ENCODE peak calls at places on chromosomes 12 and 14, in six cellular contexts. I, F, Q, E, A and R are unnamed samples.

GRCh38 chr12:97659117-97659880 is 196.7 kb downstream of the RMST start:
- DNase-seq in Q (no peak), E (no peak), I (no peak), F (no peak), A (no peak), R (no peak)

GRCh38 chr14:60723218-60724079 is 702 bp downstream of the SIX4 start:
- DNase-seq in F (peak; percentile 32), Q (peak; percentile 42), I (peak; percentile 19), E (peak; percentile 55), A (peak; percentile 24), R (peak; percentile 68)

GRCh38 chr14:106803379-106803778 is 1277.0 kb downstream of the TMEM121 start:
- DNase-seq in A (no peak), E (no peak), I (no peak), F (no peak), Q (no peak), R (no peak)

GRCh38 chr12:81274619-81275018 is 196.7 kb downstream of the ACSS3 start:
- DNase-seq in E (no peak), F (no peak), A (no peak), Q (no peak), I (no peak), R (no peak)

GRCh38 chr12:8813963-8814362 is 8.5 kb upstream of the A2ML1 start:
- DNase-seq in F (no peak), I (no peak), E (no peak), Q (no peak), A (no peak), R (no peak)

GRCh38 chr12:88895634-88896033 is 315.4 kb upstream of the KITLG start:
- DNase-seq in A (no peak), E (no peak), F (no peak), I (no peak), Q (no peak), R (no peak)

GRCh38 chr12:128572311-128572810 is 251.4 kb downstream of the SLC15A4 start:
- DNase-seq in E (no peak), Q (no peak), A (no peak), F (no peak), I (no peak), R (no peak)

GRCh38 chr14:100408350-100409015 is 85.3 kb downstream of the SLC25A47 start:
- DNase-seq in Q (no peak), I (no peak), F (no peak), E (no peak), A (no peak), R (no peak)

GRCh38 chr12:10559241-10559640 is 53.6 kb downstream of the EIF2S3B start:
- DNase-seq in F (no peak), E (no peak), A (no peak), I (no peak), Q (no peak), R (no peak)

GRCh38 chr12:108446766-108447165 is 68.3 kb upstream of the FICD start:
- DNase-seq in F (peak; percentile 18), Q (peak; percentile 6), I (no peak), A (no peak), E (no peak), R (no peak)

GRCh38 chr14:78790262-78790661 is 620.1 kb downstream of the NRXN3 start:
- DNase-seq in I (no peak), Q (no peak), E (no peak), F (no peak), A (no peak), R (no peak)

GRCh38 chr12:106898001-106898966 is 57.4 kb upstream of the TMEM263 start:
- DNase-seq in E (no peak), Q (no peak), I (no peak), A (peak; percentile 41), F (no peak), R (no peak)

GRCh38 chr14:86363047-86363446 is 833.1 kb downstream of the FLRT2 start:
- DNase-seq in I (no peak), F (no peak), E (no peak), A (no peak), Q (no peak), R (no peak)
- TF ChIP-seq CTCF in I (no peak), F (no peak), E (no peak), A (no peak), Q (no peak), R (no peak)

DNA sequence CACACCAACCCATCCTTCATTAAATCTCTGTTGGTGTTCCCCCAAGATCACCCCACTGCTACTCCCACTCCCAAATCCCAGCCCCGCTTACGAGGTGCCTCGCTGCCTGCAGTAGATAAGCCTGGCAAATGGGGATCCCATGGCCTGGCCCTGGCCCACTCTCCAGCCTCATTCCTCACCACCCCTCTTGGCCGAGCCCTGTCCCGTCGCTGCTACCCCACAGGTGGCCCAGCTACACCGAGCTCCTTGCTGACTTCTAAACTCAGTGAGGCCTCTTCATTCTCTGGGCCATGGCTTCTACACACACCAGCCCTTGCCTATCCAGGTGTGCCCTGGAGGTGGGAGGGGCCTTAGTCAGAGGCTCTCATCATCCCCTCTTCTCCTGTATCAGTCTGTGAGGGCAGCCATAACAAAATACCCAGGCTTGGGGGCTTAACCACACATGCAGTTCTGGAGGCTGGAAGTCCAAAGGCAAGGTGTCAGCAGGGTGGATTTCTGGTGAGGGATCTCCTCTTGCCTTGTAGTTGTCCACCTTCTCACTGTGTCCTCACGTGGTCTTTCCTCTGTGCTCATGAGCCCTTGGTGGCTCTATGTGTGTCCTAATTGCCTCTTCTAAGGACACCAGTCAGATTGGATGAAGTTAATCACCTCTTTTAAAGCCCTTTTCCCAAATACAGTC is 92.8 kb downstream of the PRMT8 start:
- DNase-seq in F (no peak), A (no peak), E (no peak), Q (no peak), I (no peak), R (no peak)
- TF ChIP-seq CTCF in F (no peak), A (no peak), E (no peak), Q (no peak), I (no peak), R (no peak)

DNA sequence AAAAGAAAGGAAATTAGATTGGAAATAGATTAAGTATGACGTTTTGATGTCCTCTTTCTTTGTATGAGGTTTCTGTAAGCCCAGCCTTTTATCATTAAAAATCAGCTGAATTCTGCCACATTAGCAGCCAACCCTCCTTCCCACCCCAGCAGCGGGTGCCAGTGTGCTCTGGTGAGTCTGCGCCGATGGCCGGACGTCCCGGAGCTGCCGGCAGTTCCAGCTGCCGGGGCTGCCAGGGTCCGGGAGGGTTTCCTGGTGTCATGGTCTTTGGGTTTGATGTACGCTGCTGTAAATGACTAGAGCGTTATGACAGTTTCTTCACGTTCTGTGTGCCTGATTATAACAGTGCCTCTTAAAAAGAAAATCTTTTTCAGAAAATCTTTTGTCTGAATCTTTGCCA is 51.5 kb upstream of the DYNC1H1 start:
- DNase-seq in I (no peak), F (no peak), A (no peak), Q (no peak), E (no peak), R (no peak)
- TF ChIP-seq CTCF in I (no peak), F (no peak), A (no peak), Q (no peak), E (no peak), R (no peak)

GRCh38 chr12:6383572-6384498 is at the start of gene LTBR:
- DNase-seq in E (peak; percentile 48), F (peak; percentile 98), A (peak; percentile 94), Q (peak; percentile 96), I (no peak), R (peak; percentile 59)
- TF ChIP-seq CTCF in E (no peak), F (peak; percentile 15), A (no peak), Q (no peak), I (no peak), R (no peak)

DNA sequence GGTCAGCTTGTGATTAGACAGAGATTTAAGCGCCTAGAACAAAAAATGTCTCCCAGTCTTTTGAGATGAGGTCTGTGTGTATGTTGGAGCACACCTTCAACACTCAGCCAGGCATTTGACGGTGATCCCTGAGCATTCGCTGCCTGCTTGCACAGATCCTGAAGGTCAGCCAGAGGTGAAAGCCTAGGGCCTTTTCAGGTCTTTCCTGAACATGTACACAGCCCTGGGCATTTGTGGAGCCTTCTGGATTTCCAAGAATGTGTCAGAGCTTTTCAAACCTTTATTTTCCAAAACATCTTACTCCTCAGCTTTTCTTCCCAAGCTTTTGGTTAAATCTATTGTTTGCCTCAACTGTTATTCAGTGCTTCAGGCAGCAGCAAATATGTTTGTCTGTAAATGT is 59.1 kb upstream of the AMN start:
- DNase-seq in F (no peak), E (no peak), Q (no peak), A (no peak), I (no peak), R (no peak)
- TF ChIP-seq CTCF in F (no peak), E (no peak), Q (no peak), A (no peak), I (no peak), R (no peak)